ENCODE peak calls at places on chromosomes 3 and 15, in seven cellular contexts. B is NCI-H2081; Q is activated CD4-positive, alpha-beta T cell treated with anti-CD3 and anti-CD28 coated beads for 4 hours; F is H54; O is GOT3; K is RPMI8226; P is HFFc6. C is an unnamed sample.

GRCh38 chr3:187743195-187744141 is 1.8 kb downstream of the BCL6 start:
- DNase-seq in O (no peak), B (no peak), F (no peak), K (peak; percentile 17), Q (peak; percentile 66), P (peak; percentile 17), C (peak; percentile 78)

GRCh38 chr3:75048650-75049049 is 434.2 kb upstream of the CNTN3 start:
- DNase-seq in O (no peak), F (no peak), K (no peak), P (no peak), B (no peak), Q (no peak), C (no peak)

GRCh38 chr3:189001559-189001958 is 170.2 kb upstream of the TPRG1 start:
- DNase-seq in F (peak; percentile 47), P (peak; percentile 85), O (no peak), K (no peak), Q (no peak), B (no peak), C (no peak)

GRCh38 chr3:148042663-148043445 is 633.7 kb downstream of the ZIC1 start:
- DNase-seq in B (peak; percentile 78), P (peak; percentile 57), F (no peak), Q (no peak), K (no peak), O (no peak), C (no peak)

GRCh38 chr15:90062729-90063684 is 39.3 kb downstream of the IDH2 start:
- DNase-seq in O (no peak), Q (no peak), B (peak; percentile 13), K (no peak), F (no peak), P (no peak), C (no peak)

GRCh38 chr3:138941259-138941885 is 5.6 kb downstream of the FOXL2 start:
- DNase-seq in B (no peak), F (peak; percentile 60), K (peak; percentile 48), O (no peak), P (peak; percentile 45), Q (no peak), C (peak; percentile 53)

GRCh38 chr3:126108689-126109075 is 24.8 kb upstream of the SLC41A3 start:
- DNase-seq in B (no peak), K (no peak), F (no peak), P (no peak), Q (no peak), O (no peak), C (no peak)

GRCh38 chr15:58510715-58511465 is 79.1 kb downstream of the LIPC start:
- DNase-seq in O (no peak), P (peak; percentile 15), B (no peak), Q (no peak), F (no peak), K (no peak), C (peak; percentile 12)

GRCh38 chr15:99384992-99385669 is 133.8 kb downstream of the LRRC28 start:
- DNase-seq in O (no peak), Q (no peak), B (no peak), P (no peak), K (no peak), F (peak; percentile 32), C (no peak)

GRCh38 chr3:157438371-157438735 is 1.7 kb downstream of the PTX3 start:
- DNase-seq in Q (no peak), O (no peak), P (no peak), B (peak; percentile 27), K (no peak), F (no peak), C (no peak)

GRCh38 chr15:67433495-67434099 is 87.3 kb upstream of the C15orf61 start:
- DNase-seq in B (peak; percentile 12), F (peak; percentile 29), Q (no peak), O (peak; percentile 29), K (peak; percentile 28), P (peak; percentile 53), C (no peak)

GRCh38 chr3:39126532-39127071 is 19.1 kb downstream of the TTC21A start:
- DNase-seq in Q (no peak), P (peak; percentile 40), K (peak; percentile 51), F (no peak), B (no peak), O (no peak), C (no peak)

GRCh38 chr15:65326109-65326508 is 21.6 kb downstream of the RNU5B-1 start:
- DNase-seq in Q (no peak), B (no peak), O (no peak), F (no peak), P (no peak), K (peak; percentile 41), C (peak; percentile 44)

GRCh38 chr3:112786002-112786590 is 60.6 kb downstream of the CD200R1L start:
- DNase-seq in B (no peak), F (no peak), O (no peak), P (no peak), Q (no peak), K (no peak), C (no peak)

GRCh38 chr3:131756405-131756804 is 253.6 kb upstream of the MRPL3 start:
- DNase-seq in P (no peak), B (no peak), K (no peak), F (no peak), Q (no peak), O (no peak), C (no peak)

GRCh38 chr3:135736740-135737139 is 228.8 kb upstream of the PPP2R3A start:
- DNase-seq in B (peak; percentile 51), F (no peak), O (no peak), Q (no peak), K (peak; percentile 52), P (peak; percentile 11), C (no peak)

GRCh38 chr3:50322386-50323091 is at the start of gene HYAL2:
- DNase-seq in O (no peak), B (peak; percentile 23), K (no peak), P (no peak), F (no peak), Q (peak; percentile 2), C (peak; percentile 76)

GRCh38 chr3:191783039-191783438 is 322.1 kb downstream of the PYDC2 start:
- DNase-seq in K (no peak), P (no peak), B (no peak), O (no peak), F (no peak), Q (no peak), C (no peak)

GRCh38 chr3:114362815-114363214 is 69.0 kb downstream of the TIGIT start:
- DNase-seq in Q (no peak), F (no peak), B (no peak), P (peak; percentile 44), O (no peak), K (no peak), C (no peak)

GRCh38 chr15:96046620-96047240 is 283.8 kb upstream of the NR2F2 start:
- DNase-seq in K (no peak), Q (no peak), P (no peak), O (no peak), B (no peak), F (no peak), C (no peak)

GRCh38 chr15:94620632-94621031 is 389.3 kb downstream of the MCTP2 start:
- DNase-seq in Q (no peak), O (no peak), F (no peak), B (no peak), K (no peak), P (no peak), C (no peak)

GRCh38 chr15:63971427-63971805 is 74.9 kb downstream of the DAPK2 start:
- DNase-seq in P (no peak), K (no peak), Q (peak; percentile 63), O (no peak), F (no peak), B (no peak), C (no peak)

GRCh38 chr3:58580826-58581327 is 3.7 kb upstream of the FAM107A start:
- DNase-seq in O (no peak), F (no peak), K (no peak), Q (no peak), B (no peak), P (no peak), C (no peak)

GRCh38 chr3:138332472-138333073 is 2.9 kb upstream of the NME9 start:
- DNase-seq in O (no peak), F (peak; percentile 31), Q (no peak), B (peak; percentile 25), P (peak; percentile 45), K (peak; percentile 31), C (no peak)

GRCh38 chr3:114942773-114943172 is 204.3 kb downstream of the ZBTB20 start:
- DNase-seq in P (no peak), B (no peak), O (no peak), Q (no peak), K (no peak), F (no peak), C (no peak)

GRCh38 chr15:48550822-48551525 is 94.5 kb downstream of the FBN1 start:
- DNase-seq in B (no peak), Q (no peak), F (no peak), O (no peak), K (no peak), P (no peak), C (no peak)

GRCh38 chr3:187139126-187139894 is at the start of gene RPL39L:
- DNase-seq in K (peak; percentile 94), B (peak; percentile 56), P (peak; percentile 58), O (peak; percentile 86), Q (peak; percentile 91), F (peak; percentile 91), C (peak; percentile 74)

C was measured in right lobe of liver.